ENCODE peak calls at places on chromosomes 5 and 9, in seven cellular contexts. T is cardiac muscle cell, F is RWPE1, K is GM06990, J is Calu3, B is Caco-2, G is transverse colon. H is an unnamed sample.

GRCh38 chr5:22242532-22242931 is 610.6 kb downstream of the CDH12 start:
- DNase-seq in T (no peak), F (peak; percentile 8), K (no peak), J (no peak), B (peak; percentile 31), G (no peak), H (no peak)

GRCh38 chr5:93120771-93121170 is 460.2 kb downstream of the NR2F1-AS1 start:
- DNase-seq in T (no peak), F (no peak), K (no peak), J (no peak), B (no peak), G (no peak), H (no peak)

GRCh38 chr9:93154293-93154903 is 20.3 kb upstream of the NINJ1 start:
- DNase-seq in T (peak; percentile 17), F (peak; percentile 57), K (no peak), J (peak; percentile 50), B (peak; percentile 49), G (peak; percentile 48), H (peak; percentile 72)

GRCh38 chr5:132058646-132059042 is 1.8 kb upstream of the IL3 start:
- DNase-seq in T (no peak), F (no peak), K (no peak), J (no peak), B (peak; percentile 24), G (no peak), H (no peak)

GRCh38 chr9:124206391-124206790 is 51.4 kb upstream of the NEK6 start:
- DNase-seq in T (no peak), F (no peak), K (no peak), J (no peak), B (no peak), G (no peak), H (no peak)

GRCh38 chr5:83471405-83472212 is at the start of gene VCAN:
- DNase-seq in T (peak; percentile 94), F (peak; percentile 63), K (peak; percentile 38), J (peak; percentile 39), B (peak; percentile 41), G (peak; percentile 25), H (peak; percentile 48)

GRCh38 chr5:158560170-158560569 is 539.5 kb downstream of the EBF1 start:
- DNase-seq in T (peak; percentile 6), F (peak; percentile 51), K (peak; percentile 79), J (peak; percentile 28), B (no peak), G (no peak), H (peak; percentile 54)

GRCh38 chr5:133451926-133452325 is 160.4 kb downstream of the FSTL4 start:
- DNase-seq in T (no peak), F (no peak), K (no peak), J (no peak), B (no peak), G (no peak), H (no peak)

GRCh38 chr9:125262217-125262991 is 778 bp downstream of the GAPVD1 start:
- DNase-seq in T (no peak), F (peak; percentile 29), K (no peak), J (no peak), B (no peak), G (no peak), H (peak; percentile 33)

GRCh38 chr9:93017621-93018020 is 40.9 kb upstream of the SUSD3 start:
- DNase-seq in T (no peak), F (no peak), K (no peak), J (no peak), B (no peak), G (no peak), H (no peak)

GRCh38 chr5:61732376-61732775 is 400.3 kb downstream of the ZSWIM6 start:
- DNase-seq in T (peak; percentile 19), F (no peak), K (no peak), J (no peak), B (no peak), G (no peak), H (no peak)

GRCh38 chr9:71509054-71509453 is 259.3 kb downstream of the CEMIP2 start:
- DNase-seq in T (no peak), F (no peak), K (no peak), J (peak; percentile 3), B (no peak), G (no peak), H (no peak)

GRCh38 chr5:59346514-59346913 is 547.0 kb downstream of the PDE4D start:
- DNase-seq in T (no peak), F (no peak), K (no peak), J (no peak), B (no peak), G (no peak), H (no peak)

GRCh38 chr5:74261906-74262305 is 378.6 kb downstream of the ENC1 start:
- DNase-seq in T (no peak), F (no peak), K (no peak), J (no peak), B (no peak), G (no peak), H (no peak)

GRCh38 chr5:140951636-140952035 is 14.6 kb upstream of the PCDHAC2 start:
- DNase-seq in T (no peak), F (no peak), K (no peak), J (no peak), B (no peak), G (no peak), H (no peak)

GRCh38 chr9:99778308-99778707 is 43.4 kb upstream of the NR4A3 start:
- DNase-seq in T (peak; percentile 51), F (peak; percentile 81), K (no peak), J (no peak), B (no peak), G (no peak), H (no peak)

GRCh38 chr5:113140837-113141661 is 164.5 kb downstream of the DCP2 start:
- DNase-seq in T (peak; percentile 81), F (peak; percentile 62), K (no peak), J (no peak), B (no peak), G (no peak), H (no peak)

GRCh38 chr9:105098370-105098769 is 146.1 kb upstream of the SLC44A1 start:
- DNase-seq in T (no peak), F (no peak), K (no peak), J (no peak), B (no peak), G (no peak), H (no peak)

GRCh38 chr5:150729859-150730258 is 29.0 kb downstream of the DCTN4 start:
- DNase-seq in T (no peak), F (no peak), K (no peak), J (no peak), B (no peak), G (no peak), H (no peak)

GRCh38 chr5:172772112-172772906 is 1.3 kb upstream of the DUSP1 start:
- DNase-seq in T (peak; percentile 99), F (peak; percentile 85), K (peak; percentile 86), J (peak; percentile 91), B (peak; percentile 91), G (peak; percentile 95), H (peak; percentile 83)
- TF ChIP-seq CTCF in T (peak; percentile 77), F (peak; percentile 89), K (peak; percentile 97), J (peak; percentile 94), B (peak; percentile 94), G (peak; percentile 92), H (peak; percentile 78)

DNA sequence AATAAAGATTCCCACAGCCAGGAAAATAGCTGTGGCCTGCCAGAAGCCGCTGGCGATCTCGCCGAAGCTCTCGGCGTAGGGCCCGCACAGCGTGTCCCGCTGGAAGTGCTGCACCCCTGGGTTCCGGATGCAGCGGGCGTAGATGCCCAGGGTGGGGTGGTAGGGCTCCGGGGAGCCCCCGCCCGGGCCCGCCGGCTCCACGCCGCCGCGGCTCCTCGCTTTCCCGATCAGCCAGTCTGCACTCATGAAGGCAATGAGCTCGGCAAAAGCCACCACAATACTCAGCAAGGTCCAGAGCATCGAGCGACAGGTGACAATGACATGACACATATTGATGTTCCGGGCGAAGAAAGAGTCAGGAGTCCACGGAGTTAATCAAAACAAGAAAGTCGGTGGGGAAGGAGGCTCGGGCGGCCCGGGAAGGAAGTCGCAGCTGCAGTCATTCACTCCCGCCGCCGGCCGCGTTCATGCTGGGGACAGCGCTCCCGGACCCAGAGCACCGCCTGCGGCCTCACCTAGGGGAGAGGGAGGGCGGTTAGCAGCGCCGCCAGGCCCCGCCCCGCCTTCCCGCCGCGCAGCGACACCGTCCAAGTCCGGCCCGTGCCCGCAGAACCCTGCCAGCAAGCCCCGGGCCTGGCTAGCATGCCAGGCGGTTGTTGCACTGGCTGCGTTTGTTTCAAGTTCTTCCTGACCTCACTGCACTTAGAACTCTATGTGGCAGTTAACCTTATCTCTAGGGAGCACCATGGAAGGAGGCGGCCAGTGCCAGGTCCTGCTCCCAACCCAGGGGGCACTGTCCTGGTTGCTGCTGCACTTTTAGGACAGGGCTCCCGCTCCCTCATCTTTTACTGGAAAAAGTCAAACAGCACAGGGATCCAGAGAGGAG is 138.4 kb downstream of the LHFPL2 start:
- DNase-seq in T (peak; percentile 44), F (no peak), K (peak; percentile 71), J (peak; percentile 60), B (no peak), G (peak; percentile 80), H (peak; percentile 80)
- TF ChIP-seq CTCF in T (peak; percentile 29), F (no peak), K (no peak), J (no peak), B (no peak), G (no peak), H (no peak)

DNA sequence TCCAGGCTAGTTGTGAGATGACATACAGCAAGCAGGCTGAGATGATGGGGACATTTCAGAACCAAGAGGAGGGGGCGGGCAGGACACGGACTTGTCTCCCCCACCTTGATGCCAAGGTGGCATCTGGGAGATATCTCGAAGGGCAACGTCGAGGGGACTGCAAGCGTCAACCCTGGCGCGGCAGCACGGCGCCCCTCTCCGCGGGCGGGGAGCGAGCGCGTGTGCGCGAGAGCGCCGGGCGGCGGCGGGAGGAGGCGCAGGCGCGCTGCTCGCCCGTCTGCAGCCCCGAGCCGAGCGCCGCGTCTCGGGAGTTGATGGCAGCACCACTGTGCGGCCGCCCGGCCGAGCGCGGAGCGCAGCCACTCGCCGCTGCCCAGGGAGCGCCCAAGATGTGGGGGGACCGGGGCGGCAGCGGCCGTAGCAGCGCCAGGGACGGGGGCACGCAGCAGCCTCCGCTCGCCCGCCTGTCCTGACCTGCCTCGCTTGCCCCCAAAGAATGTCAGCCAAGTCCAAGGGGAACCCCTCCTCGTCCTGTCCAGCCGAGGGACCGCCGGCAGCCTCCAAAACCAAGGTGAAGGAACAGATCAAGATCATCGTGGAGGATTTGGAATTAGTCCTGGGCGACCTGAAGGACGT is at the start of gene PRR16:
- DNase-seq in T (peak; percentile 76), F (peak; percentile 60), K (peak; percentile 49), J (peak; percentile 80), B (no peak), G (peak; percentile 13), H (peak; percentile 64)
- TF ChIP-seq CTCF in T (peak; percentile 11), F (peak; percentile 73), K (no peak), J (peak; percentile 13), B (no peak), G (no peak), H (no peak)

GRCh38 chr5:15968994-15969393 is 210.6 kb downstream of the MARCHF11 start:
- DNase-seq in T (no peak), F (no peak), K (no peak), J (no peak), B (no peak), G (no peak), H (no peak)

GRCh38 chr5:15966066-15966640 is 213.4 kb downstream of the MARCHF11 start:
- DNase-seq in T (no peak), F (no peak), K (no peak), J (no peak), B (no peak), G (no peak), H (no peak)

DNA sequence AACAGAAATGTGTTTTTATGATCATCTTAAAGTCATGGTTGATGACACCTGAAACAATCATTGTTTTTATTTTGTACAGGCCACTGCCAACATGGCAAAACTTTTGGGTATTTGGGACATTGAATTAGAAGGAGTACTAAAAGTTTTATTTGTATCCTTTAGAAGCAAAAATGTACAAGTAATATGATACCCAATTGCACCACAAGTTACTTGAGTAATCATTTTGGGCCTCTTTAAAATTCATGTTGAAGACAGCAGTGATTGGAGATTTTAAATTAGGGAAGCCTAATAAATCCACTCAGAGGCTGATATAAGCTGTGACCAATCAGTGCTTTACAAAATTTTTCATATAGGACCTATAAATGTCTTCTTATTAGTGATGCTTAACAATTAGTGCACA is 212.9 kb downstream of the MARCHF11 start:
- DNase-seq in T (peak; percentile 6), F (no peak), K (no peak), J (no peak), B (no peak), G (no peak), H (no peak)
- TF ChIP-seq CTCF in T (no peak), F (no peak), K (no peak), J (no peak), B (no peak), G (no peak), H (no peak)